ENCODE peak calls at places on chromosome 10, in six cellular contexts. T is SK-N-SH, U is HepG2, Y is GM12878, F is HCT116, N is A549. B is an unnamed sample.

GRCh38 chr10:112497347-112497950 is 50.4 kb downstream of the VTI1A start:
- DNase-seq in T (no peak), U (no peak), Y (no peak), F (no peak), N (no peak), B (no peak)

GRCh38 chr10:125121003-125121402 is 39.4 kb downstream of the CTBP2 start:
- DNase-seq in T (no peak), U (no peak), Y (no peak), F (peak), N (no peak), B (no peak)

GRCh38 chr10:119595134-119595714 is 1.5 kb downstream of the TIAL1 start:
- DNase-seq in T (no peak), U (peak), Y (no peak), F (no peak), N (peak), B (no peak)

GRCh38 chr10:70191161-70191770 is 21.0 kb upstream of the SAR1A start:
- DNase-seq in T (no peak), U (no peak), Y (no peak), F (no peak), N (no peak), B (no peak)

GRCh38 chr10:113031147-113031546 is 81.1 kb downstream of the TCF7L2 start:
- DNase-seq in T (no peak), U (no peak), Y (no peak), F (no peak), N (no peak), B (no peak)

GRCh38 chr10:123331438-123331837 is 177.2 kb downstream of the BUB3 start:
- DNase-seq in T (no peak), U (peak), Y (no peak), F (no peak), N (no peak), B (no peak)

GRCh38 chr10:133226251-133226808 is 3.7 kb upstream of the UTF1 start:
- DNase-seq in T (no peak), U (peak), Y (no peak), F (no peak), N (no peak), B (no peak)

GRCh38 chr10:116891208-116891607 is 41.9 kb downstream of the ENO4 start:
- DNase-seq in T (peak), U (no peak), Y (no peak), F (no peak), N (no peak), B (no peak)

GRCh38 chr10:112565434-112566053 is 118.5 kb downstream of the VTI1A start:
- DNase-seq in T (peak), U (peak), Y (no peak), F (peak), N (peak), B (peak)

GRCh38 chr10:86798636-86799035 is 42.2 kb downstream of the BMPR1A start:
- DNase-seq in T (no peak), U (no peak), Y (peak), F (no peak), N (no peak), B (no peak)

GRCh38 chr10:2111936-2112335 is 374.6 kb upstream of the ADARB2 start:
- DNase-seq in T (no peak), U (peak), Y (no peak), F (no peak), N (peak), B (no peak)

GRCh38 chr10:178723-179122 is 43.5 kb downstream of the ZMYND11 start:
- DNase-seq in T (no peak), U (no peak), Y (no peak), F (no peak), N (no peak), B (no peak)

GRCh38 chr10:106931853-106932249 is 232.7 kb downstream of the SORCS1 start:
- DNase-seq in T (no peak), U (no peak), Y (no peak), F (no peak), N (no peak), B (no peak)

GRCh38 chr10:124091646-124092269 is 1.6 kb downstream of the CHST15 start:
- DNase-seq in T (peak), U (no peak), Y (no peak), F (no peak), N (no peak), B (peak)

GRCh38 chr10:13822475-13822874 is 235.7 kb downstream of the PRPF18 start:
- DNase-seq in T (no peak), U (no peak), Y (no peak), F (no peak), N (no peak), B (no peak)

GRCh38 chr10:55979203-55979602 is 381.9 kb downstream of the ZWINT start:
- DNase-seq in T (no peak), U (no peak), Y (no peak), F (no peak), N (no peak), B (peak)

GRCh38 chr10:11823989-11824346 is 812 bp downstream of the PROSER2 start:
- DNase-seq in T (no peak), U (no peak), Y (no peak), F (no peak), N (no peak), B (no peak)

GRCh38 chr10:11822031-11822756 is 962 bp upstream of the PROSER2 start:
- DNase-seq in T (no peak), U (no peak), Y (no peak), F (no peak), N (no peak), B (no peak)

GRCh38 chr10:11824376-11824775 is 1.2 kb downstream of the PROSER2 start:
- DNase-seq in T (no peak), U (peak), Y (no peak), F (no peak), N (no peak), B (no peak)

GRCh38 chr10:11822809-11823121 is 391 bp upstream of the PROSER2 start:
- DNase-seq in T (no peak), U (no peak), Y (no peak), F (no peak), N (no peak), B (no peak)

DNA sequence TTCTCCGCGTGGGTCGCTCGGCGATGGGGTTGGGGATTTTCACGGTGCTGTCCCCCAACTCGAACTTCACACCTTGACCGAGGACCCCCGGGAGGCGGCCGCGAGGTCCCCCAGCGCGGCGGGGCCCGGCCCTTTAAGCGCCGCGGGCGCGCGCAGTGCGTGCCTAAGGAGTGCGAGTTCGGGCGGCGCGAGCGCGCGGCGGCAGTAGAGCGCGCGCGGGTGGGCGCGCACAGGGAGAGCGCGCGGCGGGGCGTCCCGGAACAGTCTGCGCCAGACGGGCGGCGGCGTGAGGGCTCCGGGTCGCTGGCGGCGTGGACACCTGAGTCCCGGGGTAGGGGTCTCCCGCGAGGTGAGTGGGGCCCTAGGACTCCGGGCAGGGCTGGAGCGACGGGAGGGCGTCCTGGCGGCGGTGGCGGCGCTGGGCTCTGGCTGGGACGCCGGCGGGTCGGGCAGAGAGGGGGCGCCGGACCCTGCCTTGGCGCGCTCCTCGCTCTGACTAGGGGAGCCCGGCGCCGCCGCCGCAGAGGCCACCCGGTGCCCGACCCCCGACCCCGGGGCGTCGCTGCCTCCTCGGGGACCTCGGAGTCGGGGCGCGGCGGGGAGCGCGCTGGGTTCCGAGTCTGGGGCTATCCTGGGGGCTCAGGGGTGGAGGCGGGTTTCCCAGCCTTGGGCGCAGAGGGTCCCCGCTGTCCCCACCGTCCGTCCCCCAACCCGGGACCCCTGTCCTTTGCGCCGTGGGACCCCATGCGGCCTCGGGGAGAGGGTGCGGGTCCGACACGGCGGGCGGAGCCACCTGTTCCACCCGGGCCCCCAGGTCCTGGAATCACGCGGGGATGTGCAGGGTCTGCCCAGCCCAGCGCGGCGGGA is at the start of gene PROSER2:
- DNase-seq in T (peak), U (no peak), Y (no peak), F (peak), N (peak), B (peak)
- TF ChIP-seq MAX in T (no peak), U (peak), Y (no peak), F (no peak), N (peak), B (no peak)

GRCh38 chr10:80158598-80159127 is 26.1 kb downstream of the PLAC9 start:
- DNase-seq in T (peak), U (no peak), Y (no peak), F (peak), N (peak), B (no peak)
- TF ChIP-seq MAX in T (peak), U (no peak), Y (no peak), F (peak), N (peak), B (no peak)

DNA sequence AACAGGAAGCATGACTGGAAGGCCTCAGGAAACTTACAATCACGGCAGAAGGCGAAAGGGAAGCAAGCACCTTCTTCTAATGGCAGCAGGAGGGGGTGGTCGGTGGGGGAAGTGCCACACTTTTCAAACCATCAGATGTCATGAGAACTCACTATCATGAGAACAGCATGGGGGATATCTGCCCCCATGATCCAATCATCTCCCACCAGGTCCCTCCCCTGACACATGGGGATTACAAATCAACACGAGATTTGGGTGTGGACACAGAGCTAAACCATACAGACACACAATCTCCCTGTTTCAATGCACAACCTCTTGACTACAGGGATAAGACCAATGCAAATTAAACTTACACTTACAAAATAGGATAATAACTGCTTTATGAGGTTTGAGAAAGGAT is 97.6 kb downstream of the SGMS1 start:
- DNase-seq in T (no peak), U (no peak), Y (no peak), F (no peak), N (no peak), B (no peak)
- TF ChIP-seq MAX in T (no peak), U (no peak), Y (no peak), F (no peak), N (no peak), B (no peak)

DNA sequence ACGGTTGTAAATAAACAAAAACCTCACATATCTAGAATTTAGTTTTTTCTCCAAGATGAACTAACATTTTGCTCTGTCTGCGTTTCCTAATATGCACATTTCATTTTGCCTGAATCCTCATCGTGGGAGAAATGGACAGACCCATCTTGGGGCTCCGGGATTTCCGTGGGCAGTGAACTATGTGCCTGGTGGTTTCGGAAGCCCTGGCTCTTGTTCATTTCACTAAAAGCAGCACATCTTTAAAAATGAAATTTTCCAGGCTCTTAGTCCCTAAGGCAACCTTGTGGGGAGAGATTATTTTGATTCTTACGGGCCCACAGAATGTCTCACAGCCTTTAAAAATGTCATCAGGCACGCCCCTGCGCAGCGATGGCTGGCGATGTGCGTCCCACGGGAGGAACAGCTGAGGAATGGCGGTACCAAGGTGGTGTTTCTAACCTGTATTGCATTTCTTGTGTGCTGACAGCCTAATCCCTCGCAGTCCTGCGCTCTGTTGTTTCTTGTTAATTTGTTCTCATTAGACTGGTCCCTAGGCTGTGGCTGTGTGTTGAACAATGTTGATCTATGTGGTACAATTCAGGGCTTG is 189.7 kb downstream of the CCDC3 start:
- DNase-seq in T (no peak), U (no peak), Y (no peak), F (no peak), N (no peak), B (no peak)
- TF ChIP-seq MAX in T (no peak), U (no peak), Y (no peak), F (no peak), N (no peak), B (no peak)

DNA sequence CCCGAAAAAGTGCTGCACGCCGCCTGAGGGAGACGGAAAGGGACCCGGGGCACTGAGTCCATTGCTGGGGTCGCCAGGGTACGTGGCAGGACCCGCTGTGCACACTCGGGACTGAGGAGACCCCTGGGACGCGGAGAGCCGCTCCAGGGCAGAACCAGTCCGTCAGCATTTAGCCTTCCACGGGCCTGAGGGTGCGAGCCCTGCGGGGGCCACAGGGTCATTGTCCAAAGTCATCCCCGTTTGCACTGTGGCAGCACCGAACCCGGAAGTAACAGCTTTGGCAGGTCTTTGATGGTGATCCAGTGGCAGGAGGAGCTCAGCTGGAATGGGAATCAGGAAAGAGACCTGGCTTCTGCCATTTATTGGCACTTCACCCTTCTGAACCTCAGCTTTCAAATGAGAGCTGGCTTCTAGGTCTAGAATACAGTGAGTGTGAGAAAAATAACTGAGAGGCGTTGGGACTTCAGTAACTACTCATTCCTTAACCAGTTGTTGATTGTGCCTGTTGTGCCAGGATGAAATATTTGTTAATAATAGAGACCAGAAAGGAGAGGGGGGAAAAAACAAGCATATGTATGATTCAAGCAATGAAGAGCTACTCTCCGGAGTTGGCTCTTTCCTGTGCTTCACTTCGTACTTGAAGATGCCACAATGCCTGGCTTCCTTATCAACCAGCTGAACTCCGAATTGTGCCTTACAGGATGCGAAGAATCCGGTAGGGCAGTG is 792 bp upstream of the ARHGAP12 start:
- DNase-seq in T (no peak), U (peak), Y (no peak), F (no peak), N (peak), B (peak)
- TF ChIP-seq MAX in T (no peak), U (peak), Y (no peak), F (no peak), N (no peak), B (no peak)

GRCh38 chr10:92082583-92083280 is 159.2 kb downstream of the BTAF1 start:
- DNase-seq in T (no peak), U (peak), Y (no peak), F (no peak), N (no peak), B (no peak)

GRCh38 chr10:92091965-92092364 is 168.4 kb downstream of the BTAF1 start:
- DNase-seq in T (no peak), U (no peak), Y (no peak), F (no peak), N (no peak), B (no peak)

DNA sequence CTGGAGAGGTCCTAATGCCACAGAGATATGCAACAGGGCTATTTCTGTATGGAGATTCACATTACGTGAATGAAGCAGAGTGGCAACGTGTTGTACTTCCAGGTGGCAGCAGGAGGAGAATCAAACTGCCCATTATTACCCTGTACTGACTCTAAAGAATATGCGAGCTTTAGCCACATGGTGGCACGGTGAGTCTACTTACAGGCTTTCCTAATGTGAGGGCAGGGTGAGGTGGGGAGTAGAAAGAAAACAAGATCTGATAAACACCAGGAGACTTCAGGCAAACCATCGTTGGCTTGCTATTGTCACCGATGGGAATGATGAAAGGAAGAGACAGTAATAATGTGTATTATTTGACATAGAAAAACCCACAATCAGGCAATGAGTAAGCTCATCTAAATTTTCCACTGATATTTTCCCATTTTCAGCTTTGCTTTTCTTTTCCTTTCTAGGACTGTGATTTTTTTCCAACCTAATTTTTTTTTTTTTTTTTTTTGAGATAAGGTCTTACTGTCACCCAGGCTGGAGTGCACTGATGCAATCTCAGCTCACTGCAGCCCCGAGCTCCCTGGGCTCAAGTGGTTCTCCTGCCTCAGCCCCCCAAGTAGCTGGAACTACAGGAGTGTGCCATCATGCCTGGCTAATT is 164.3 kb downstream of the BTAF1 start:
- DNase-seq in T (peak), U (peak), Y (peak), F (peak), N (peak), B (peak)
- TF ChIP-seq MAX in T (peak), U (peak), Y (no peak), F (peak), N (no peak), B (no peak)

DNA sequence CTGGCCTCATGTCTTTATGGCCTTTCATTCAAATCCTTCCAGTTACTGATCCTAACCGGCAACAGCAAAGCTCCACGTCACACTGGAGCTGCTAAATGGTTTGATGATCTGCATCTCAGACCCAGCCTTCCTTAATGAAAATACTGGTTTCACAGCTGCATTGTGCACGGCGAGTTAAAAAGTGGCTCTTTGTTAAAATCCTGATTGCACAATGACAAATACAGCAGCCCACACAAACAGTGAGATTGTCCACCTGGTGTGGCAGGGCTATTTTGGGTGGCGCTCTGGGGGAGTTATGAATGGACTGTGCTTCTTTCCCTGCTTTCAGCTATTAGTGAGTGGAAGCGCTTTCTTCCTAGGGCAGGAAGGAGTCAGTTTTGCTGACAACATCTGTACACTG is 63.4 kb upstream of the C1QL3 start:
- DNase-seq in T (no peak), U (peak), Y (peak), F (no peak), N (no peak), B (no peak)
- TF ChIP-seq MAX in T (no peak), U (no peak), Y (no peak), F (no peak), N (no peak), B (no peak)

GRCh38 chr10:22684707-22685106 is 29.7 kb downstream of the PIP4K2A start:
- DNase-seq in T (no peak), U (no peak), Y (no peak), F (no peak), N (no peak), B (no peak)
- TF ChIP-seq MAX in T (no peak), U (no peak), Y (no peak), F (no peak), N (no peak), B (no peak)